ENCODE peak calls at places on chromosomes 6 and 20, in five cellular contexts. X is right cardiac atrium, C is HEK293T, A is D341Med, Q is coronary artery. I is an unnamed sample.

GRCh38 chr6:169271158-169271936 is 17.7 kb upstream of the THBS2 start:
- DNase-seq in C (no peak), A (no peak), X (no peak), Q (no peak), I (peak)

GRCh38 chr6:34930221-34930620 is 41.2 kb downstream of the ANKS1A start:
- DNase-seq in C (no peak), X (no peak), Q (no peak), A (no peak), I (no peak)

GRCh38 chr6:43391448-43392031 is 22.1 kb upstream of the ZNF318 start:
- DNase-seq in C (no peak), A (no peak), Q (no peak), X (no peak), I (no peak)

GRCh38 chr6:11393713-11394627 is 143.6 kb upstream of the TMEM170B start:
- DNase-seq in X (no peak), C (no peak), A (no peak), Q (no peak), I (no peak)

GRCh38 chr6:165049362-165049761 is 260.0 kb downstream of the C6orf118 start:
- DNase-seq in C (peak), X (no peak), A (peak), Q (no peak), I (no peak)

GRCh38 chr6:37323568-37323967 is 30.2 kb upstream of the RNF8 start:
- DNase-seq in Q (no peak), A (peak), C (no peak), X (no peak), I (no peak)

GRCh38 chr20:21006611-21007010 is 99.5 kb downstream of the LINC00237 start:
- DNase-seq in Q (no peak), X (no peak), A (no peak), C (no peak), I (no peak)

GRCh38 chr20:31260326-31260932 is 3.0 kb downstream of the DEFB115 start:
- DNase-seq in C (peak), X (no peak), Q (no peak), A (no peak), I (no peak)

GRCh38 chr6:136347847-136348246 is 58.2 kb upstream of the BCLAF1 start:
- DNase-seq in X (peak), A (no peak), Q (no peak), C (no peak), I (no peak)

GRCh38 chr20:35561671-35562070 is 19.8 kb downstream of the ERGIC3 start:
- DNase-seq in A (peak), X (no peak), C (no peak), Q (no peak), I (no peak)

GRCh38 chr6:13711384-13711725 is 280 bp downstream of the RANBP9 start:
- DNase-seq in C (no peak), Q (peak), X (no peak), A (no peak), I (no peak)